ENCODE peak calls at places on chromosome 17, in nine cellular contexts. X is GM19239; W is NCI-H460; J is stimulated activated CD4-positive, alpha-beta T cell treated with anti-CD3 and anti-CD28 coated beads, Interleukin-15, amount 100 ng/mL, for 1 hour; R is activated CD4-positive, alpha-beta T cell treated with anti-CD3 and anti-CD28 coated beads for 24 hours; O is activated effector memory CD4-positive, alpha-beta T cell treated with anti-CD3 and anti-CD28 coated beads, Interleukin-2, amount 50 U/mL, for 16 hours; A is omental fat pad; P is lower lobe of right lung; F is fibroblast of lung. L is an unnamed sample.

GRCh38 chr17:59105852-59106462 is 723 bp downstream of the TRIM37 start:
- DNase-seq in X (no peak), W (peak), J (peak), R (peak), O (peak), A (peak), P (peak), F (peak), L (peak)

GRCh38 chr17:58960068-58960467 is 146.6 kb downstream of the TRIM37 start:
- DNase-seq in X (no peak), W (peak), J (no peak), R (no peak), O (no peak), A (no peak), P (no peak), F (peak), L (no peak)

GRCh38 chr17:20205609-20206008 is 196.4 kb downstream of the SPECC1 start:
- DNase-seq in X (no peak), W (no peak), J (no peak), R (no peak), O (no peak), A (no peak), P (no peak), F (no peak), L (no peak)

GRCh38 chr17:44820631-44821196 is 9.4 kb downstream of the GJC1 start:
- DNase-seq in X (no peak), W (peak), J (no peak), R (no peak), O (no peak), A (no peak), P (no peak), F (peak), L (no peak)

GRCh38 chr17:5226940-5227878 is 7.5 kb downstream of the SCIMP start:
- DNase-seq in X (no peak), W (no peak), J (no peak), R (no peak), O (no peak), A (no peak), P (peak), F (no peak), L (peak)

GRCh38 chr17:80732268-80732667 is 187.6 kb downstream of the RPTOR start:
- DNase-seq in X (no peak), W (no peak), J (no peak), R (no peak), O (no peak), A (no peak), P (no peak), F (peak), L (no peak)

GRCh38 chr17:63421681-63422645 is 24.1 kb downstream of the CYB561 start:
- DNase-seq in X (no peak), W (no peak), J (no peak), R (no peak), O (no peak), A (no peak), P (no peak), F (no peak), L (no peak)

GRCh38 chr17:74859439-74860228 is at the start of gene GRIN2C:
- DNase-seq in X (peak), W (no peak), J (no peak), R (no peak), O (peak), A (no peak), P (no peak), F (no peak), L (peak)

GRCh38 chr17:16215002-16215272 is 397 bp downstream of the NCOR1 start:
- DNase-seq in X (no peak), W (no peak), J (no peak), R (peak), O (peak), A (no peak), P (peak), F (no peak), L (peak)

GRCh38 chr17:78995022-78995760 is 14.4 kb downstream of the CANT1 start:
- DNase-seq in X (no peak), W (no peak), J (no peak), R (no peak), O (no peak), A (peak), P (no peak), F (no peak), L (no peak)

GRCh38 chr17:53949473-53950090 is 126.9 kb downstream of the KIF2B start:
- DNase-seq in X (no peak), W (no peak), J (no peak), R (no peak), O (no peak), A (no peak), P (no peak), F (no peak), L (no peak)

GRCh38 chr17:49016775-49017463 is 19.7 kb downstream of the IGF2BP1 start:
- DNase-seq in X (no peak), W (no peak), J (no peak), R (no peak), O (no peak), A (no peak), P (no peak), F (peak), L (no peak)

GRCh38 chr17:80456465-80457235 is 19.8 kb downstream of the NPTX1 start:
- DNase-seq in X (no peak), W (no peak), J (no peak), R (no peak), O (no peak), A (no peak), P (no peak), F (peak), L (no peak)

GRCh38 chr17:61522088-61522487 is 68.9 kb downstream of the NACA2 start:
- DNase-seq in X (no peak), W (no peak), J (no peak), R (no peak), O (no peak), A (no peak), P (no peak), F (no peak), L (no peak)

GRCh38 chr17:82175166-82175565 is 37.5 kb downstream of the CCDC57 start:
- DNase-seq in X (no peak), W (no peak), J (no peak), R (no peak), O (no peak), A (no peak), P (no peak), F (no peak), L (no peak)

GRCh38 chr17:71068351-71068750 is 899.0 kb downstream of the KCNJ2 start:
- DNase-seq in X (no peak), W (no peak), J (no peak), R (no peak), O (no peak), A (no peak), P (no peak), F (peak), L (no peak)

GRCh38 chr17:64773836-64774761 is 112.0 kb upstream of the SMURF2 start:
- DNase-seq in X (no peak), W (peak), J (no peak), R (no peak), O (peak), A (no peak), P (peak), F (peak), L (no peak)

GRCh38 chr17:81976332-81977210 is 858 bp upstream of the ASPSCR1 start:
- DNase-seq in X (no peak), W (no peak), J (no peak), R (no peak), O (peak), A (no peak), P (peak), F (no peak), L (peak)

GRCh38 chr17:39742126-39742855 is 4.6 kb downstream of the GRB7 start:
- DNase-seq in X (no peak), W (no peak), J (no peak), R (no peak), O (no peak), A (no peak), P (no peak), F (no peak), L (no peak)

GRCh38 chr17:15920758-15921239 is 24.1 kb upstream of the ADORA2B start:
- DNase-seq in X (no peak), W (peak), J (no peak), R (no peak), O (no peak), A (no peak), P (no peak), F (peak), L (no peak)

GRCh38 chr17:210402-210801 is 29.0 kb upstream of the DOC2B start:
- DNase-seq in X (no peak), W (no peak), J (no peak), R (no peak), O (no peak), A (no peak), P (no peak), F (no peak), L (no peak)

GRCh38 chr17:82217530-82218204 is 5.0 kb upstream of the CCDC57 start:
- DNase-seq in X (no peak), W (peak), J (no peak), R (no peak), O (peak), A (no peak), P (peak), F (peak), L (no peak)

GRCh38 chr17:28470266-28471126 is 2.9 kb upstream of the SLC13A2 start:
- DNase-seq in X (no peak), W (no peak), J (no peak), R (no peak), O (no peak), A (no peak), P (no peak), F (no peak), L (no peak)

GRCh38 chr17:28480278-28480677 is 6.8 kb downstream of the SLC13A2 start:
- DNase-seq in X (no peak), W (no peak), J (no peak), R (no peak), O (no peak), A (no peak), P (no peak), F (no peak), L (no peak)

GRCh38 chr17:38693700-38694329 is 11.3 kb upstream of the MLLT6 start:
- DNase-seq in X (no peak), W (no peak), J (no peak), R (no peak), O (no peak), A (peak), P (peak), F (peak), L (no peak)

GRCh38 chr17:66737524-66737923 is 97.4 kb upstream of the CACNG5 start:
- DNase-seq in X (no peak), W (no peak), J (no peak), R (no peak), O (no peak), A (no peak), P (no peak), F (peak), L (no peak)

GRCh38 chr17:9802294-9802693 is 10.9 kb upstream of the DHRS7C start:
- DNase-seq in X (no peak), W (peak), J (no peak), R (no peak), O (no peak), A (no peak), P (no peak), F (no peak), L (no peak)

GRCh38 chr17:5619088-5619740 is 34.9 kb upstream of the NLRP1 start:
- DNase-seq in X (no peak), W (no peak), J (no peak), R (no peak), O (no peak), A (no peak), P (no peak), F (no peak), L (no peak)